ENCODE peak calls at places on chromosomes 7 and 10, in ten cellular contexts. S, L, N, Y, F, O, B, D, M and J are unnamed samples.

GRCh38 chr7:33979807-33980355 is 74.5 kb downstream of the BMPER start:
- DNase-seq in D (no peak), N (peak; percentile 94), M (no peak), Y (no peak), O (no peak), S (no peak), L (peak; percentile 66), B (no peak), F (no peak), J (no peak)

GRCh38 chr7:159070422-159071148 is 74.1 kb downstream of the VIPR2 start:
- DNase-seq in N (no peak), M (no peak), S (no peak), O (no peak), F (no peak), D (no peak), L (no peak), Y (no peak), B (no peak), J (no peak)

GRCh38 chr10:33216661-33217427 is 117.6 kb downstream of the NRP1 start:
- DNase-seq in S (no peak), L (peak; percentile 40), O (no peak), M (peak; percentile 50), Y (no peak), F (no peak), N (peak; percentile 60), B (no peak), D (no peak), J (no peak)

GRCh38 chr7:1867861-1868260 is 197.8 kb downstream of the ELFN1 start:
- DNase-seq in Y (no peak), M (no peak), L (no peak), S (no peak), D (no peak), N (no peak), F (no peak), B (no peak), O (no peak), J (no peak)

GRCh38 chr7:3722396-3722846 is 421.4 kb downstream of the SDK1 start:
- DNase-seq in F (peak; percentile 48), B (no peak), S (no peak), Y (peak; percentile 21), D (peak; percentile 7), L (peak; percentile 11), M (no peak), N (peak; percentile 29), O (no peak), J (no peak)

GRCh38 chr7:79293655-79294142 is 159.8 kb downstream of the MAGI2 start:
- DNase-seq in D (no peak), L (peak; percentile 71), N (peak; percentile 80), S (no peak), O (no peak), Y (no peak), M (peak; percentile 93), B (no peak), F (no peak), J (no peak)

GRCh38 chr7:25239888-25240287 is 11.6 kb upstream of the NPVF start:
- DNase-seq in M (no peak), Y (no peak), S (no peak), O (no peak), B (no peak), L (no peak), F (no peak), N (no peak), D (no peak), J (no peak)

GRCh38 chr10:44383749-44384600 is 922 bp downstream of the CXCL12 start:
- DNase-seq in O (no peak), M (no peak), B (no peak), S (no peak), N (peak; percentile 64), Y (peak; percentile 51), D (no peak), F (no peak), L (no peak), J (peak; percentile 32)

GRCh38 chr10:18203526-18203925 is 63.3 kb downstream of the CACNB2 start:
- DNase-seq in F (no peak), B (no peak), M (no peak), Y (no peak), D (no peak), L (no peak), O (no peak), N (no peak), S (no peak), J (no peak)

GRCh38 chr7:24982917-24983316 is 2.9 kb upstream of the OSBPL3 start:
- DNase-seq in S (no peak), B (no peak), M (no peak), N (no peak), D (peak; percentile 44), L (no peak), Y (no peak), F (no peak), O (no peak), J (no peak)

GRCh38 chr7:55026086-55026790 is 7.4 kb downstream of the EGFR start:
- DNase-seq in O (no peak), M (no peak), F (no peak), L (no peak), N (no peak), D (no peak), S (no peak), Y (no peak), B (no peak), J (no peak)

GRCh38 chr10:624605-625334 is 64.7 kb downstream of the DIP2C start:
- DNase-seq in S (peak; percentile 63), N (peak; percentile 91), O (no peak), L (no peak), B (no peak), D (no peak), F (no peak), M (peak; percentile 42), Y (peak; percentile 78), J (peak; percentile 79)

GRCh38 chr7:74454948-74455804 is 1.5 kb downstream of the GTF2IRD1 start:
- DNase-seq in B (no peak), N (no peak), O (no peak), L (no peak), M (no peak), D (peak; percentile 28), S (peak; percentile 85), F (peak; percentile 76), Y (peak; percentile 57), J (peak; percentile 60)

DNA sequence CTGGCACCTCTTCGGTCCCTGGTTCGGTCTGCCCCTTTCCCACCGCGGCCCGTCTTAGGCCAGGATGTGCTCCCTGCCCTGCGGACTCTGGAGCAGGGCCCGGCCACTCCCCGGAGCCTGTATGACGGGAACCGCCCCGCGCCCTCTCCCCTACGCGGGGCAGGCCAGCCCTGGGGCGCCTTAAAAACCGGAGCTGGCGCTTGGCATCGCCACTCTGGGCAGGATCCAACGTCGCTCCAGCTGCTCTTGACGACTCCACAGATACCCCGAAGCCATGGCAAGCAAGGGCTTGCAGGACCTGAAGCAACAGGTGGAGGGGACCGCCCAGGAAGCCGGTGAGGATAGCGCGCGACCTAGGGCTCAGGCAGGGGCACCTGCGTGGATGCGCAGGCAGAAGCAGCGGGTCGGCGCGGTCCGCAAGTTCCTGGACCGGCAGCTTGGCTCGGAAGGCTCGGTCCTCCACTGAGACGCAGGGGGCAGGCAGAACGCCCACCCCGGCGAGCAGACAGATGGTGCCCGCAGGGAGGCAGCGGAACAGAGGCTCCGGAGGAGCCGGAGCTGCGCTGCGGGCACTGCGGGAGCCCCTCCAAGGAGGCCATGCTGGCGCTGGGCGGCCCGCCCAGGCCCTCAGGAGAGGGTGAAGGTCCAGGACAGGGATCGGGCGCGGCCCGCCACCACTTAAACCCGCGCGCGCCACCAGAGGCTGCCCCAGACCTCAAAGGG is at the start of gene ADIRF:
- DNase-seq in M (no peak), S (no peak), B (no peak), F (peak; percentile 90), Y (peak; percentile 71), N (no peak), L (no peak), D (no peak), O (no peak), J (peak; percentile 62)
- H3K4me1 ChIP-seq in M (peaks cover 48% of the 10 kb centered on the region), S (peaks cover 5% of the 10 kb centered on the region), B (peaks cover 24% of the 10 kb centered on the region), F (peaks cover 23% of the 10 kb centered on the region), Y (peaks cover 64% of the 10 kb centered on the region), N (peaks cover 35% of the 10 kb centered on the region), L (peaks cover 37% of the 10 kb centered on the region), D (peaks cover 3% of the 10 kb centered on the region), O (peaks cover 12% of the 10 kb centered on the region), J (peaks cover 66% of the 10 kb centered on the region)

GRCh38 chr7:47449810-47450586 is 131.9 kb downstream of the TNS3 start:
- DNase-seq in D (no peak), M (no peak), L (no peak), N (peak; percentile 86), S (no peak), O (no peak), Y (no peak), B (no peak), F (no peak), J (no peak)
- H3K4me1 ChIP-seq in D (no peaks in the 10 kb centered on the region), M (peaks cover 92% of the 10 kb centered on the region), L (peaks cover 91% of the 10 kb centered on the region), N (peaks cover 62% of the 10 kb centered on the region), S (peaks cover 66% of the 10 kb centered on the region), O (no peaks in the 10 kb centered on the region), Y (peaks cover 80% of the 10 kb centered on the region), B (peaks cover 44% of the 10 kb centered on the region), F (no peaks in the 10 kb centered on the region), J (peaks cover 31% of the 10 kb centered on the region)

GRCh38 chr7:17305387-17306171 is 7.1 kb downstream of the AHR start:
- DNase-seq in D (no peak), M (no peak), O (no peak), L (no peak), S (no peak), B (no peak), N (no peak), F (no peak), Y (no peak), J (no peak)

GRCh38 chr7:17307558-17307957 is 9.1 kb downstream of the AHR start:
- DNase-seq in D (no peak), B (no peak), F (no peak), M (no peak), S (no peak), N (no peak), Y (no peak), L (no peak), O (no peak), J (no peak)

GRCh38 chr7:17307033-17307432 is 8.6 kb downstream of the AHR start:
- DNase-seq in N (no peak), B (no peak), Y (no peak), D (no peak), F (no peak), S (peak; percentile 52), L (no peak), O (no peak), M (no peak), J (peak; percentile 29)

GRCh38 chr7:17302575-17303142 is 4.2 kb downstream of the AHR start:
- DNase-seq in O (no peak), S (no peak), F (no peak), L (no peak), M (no peak), Y (no peak), B (no peak), D (no peak), N (peak; percentile 30), J (no peak)

GRCh38 chr7:17304926-17305325 is 6.5 kb downstream of the AHR start:
- DNase-seq in Y (no peak), F (no peak), L (peak; percentile 26), M (peak; percentile 91), S (no peak), O (peak; percentile 19), N (peak; percentile 87), B (no peak), D (no peak), J (no peak)
- H3K4me1 ChIP-seq in Y (peaks cover 90% of the 10 kb centered on the region), F (no peaks in the 10 kb centered on the region), L (peaks cover 91% of the 10 kb centered on the region), M (peaks cover 62% of the 10 kb centered on the region), S (peaks cover 60% of the 10 kb centered on the region), O (peaks cover 40% of the 10 kb centered on the region), N (peaks cover 14% of the 10 kb centered on the region), B (peaks cover 56% of the 10 kb centered on the region), D (no peaks in the 10 kb centered on the region), J (peaks cover 92% of the 10 kb centered on the region)

DNA sequence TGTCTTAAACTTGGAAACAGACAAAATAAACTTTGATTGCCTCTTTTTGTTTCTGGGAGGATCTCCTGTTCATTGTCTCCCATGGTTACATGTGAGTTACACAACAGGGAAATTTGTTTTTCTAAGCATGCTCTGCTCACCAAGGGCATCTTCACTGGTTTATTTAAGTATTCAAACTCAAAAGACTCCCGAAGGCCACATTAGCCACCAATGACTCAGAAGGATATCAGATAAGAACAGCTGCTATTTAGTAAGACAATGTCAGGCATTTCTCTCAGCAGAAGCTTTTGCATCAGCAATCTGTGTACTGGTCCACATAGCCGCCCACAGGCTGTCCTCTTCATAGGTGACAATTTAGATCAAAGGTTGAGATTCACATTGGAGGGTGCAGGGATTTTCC is 19.3 kb downstream of the OR6B1 start:
- DNase-seq in S (no peak), N (peak; percentile 87), L (no peak), M (no peak), D (no peak), Y (no peak), F (no peak), B (no peak), O (no peak), J (no peak)
- H3K4me1 ChIP-seq in S (no peaks in the 10 kb centered on the region), N (no peaks in the 10 kb centered on the region), L (peaks cover 13% of the 10 kb centered on the region), M (no peaks in the 10 kb centered on the region), D (no peaks in the 10 kb centered on the region), Y (peaks cover 13% of the 10 kb centered on the region), F (no peaks in the 10 kb centered on the region), B (no peaks in the 10 kb centered on the region), O (no peaks in the 10 kb centered on the region), J (peaks cover 21% of the 10 kb centered on the region)